ENCODE peak calls at places on chromosomes 5 and 9, in five cellular contexts. D, G, B, P and J are unnamed samples.

GRCh38 chr5:158812381-158812780 is 287.3 kb downstream of the EBF1 start:
- DNase-seq in D (no peak), G (peak; percentile 51), B (no peak), P (no peak), J (no peak)

GRCh38 chr5:177497297-177498012 is at the start of gene PDLIM7:
- DNase-seq in D (peak; percentile 70), G (peak; percentile 98), B (peak; percentile 94), P (peak; percentile 98), J (peak; percentile 97)

GRCh38 chr9:34514401-34514800 is 8.4 kb downstream of the ENHO start:
- DNase-seq in D (no peak), G (no peak), B (no peak), P (no peak), J (no peak)

GRCh38 chr5:36355513-36355912 is 53.8 kb upstream of the RANBP3L start:
- DNase-seq in D (no peak), G (no peak), B (no peak), P (no peak), J (no peak)

GRCh38 chr5:128826290-128826689 is 139.0 kb upstream of the SLC27A6 start:
- DNase-seq in D (no peak), G (no peak), B (peak; percentile 9), P (no peak), J (no peak)

GRCh38 chr9:91253488-91253887 is 108.2 kb downstream of the AUH start:
- DNase-seq in D (no peak), G (no peak), B (no peak), P (no peak), J (no peak)

GRCh38 chr9:115038138-115038537 is 79.8 kb downstream of the TNC start:
- DNase-seq in D (no peak), G (no peak), B (no peak), P (no peak), J (no peak)

GRCh38 chr5:149260761-149261160 is 10.9 kb upstream of the AFAP1L1 start:
- DNase-seq in D (no peak), G (no peak), B (no peak), P (no peak), J (no peak)

GRCh38 chr9:104899759-104900247 is 28.2 kb downstream of the ABCA1 start:
- DNase-seq in D (no peak), G (no peak), B (no peak), P (no peak), J (no peak)

GRCh38 chr5:38556599-38557308 is at the start of gene LIFR:
- DNase-seq in D (peak; percentile 68), G (peak; percentile 36), B (peak; percentile 89), P (peak; percentile 93), J (peak; percentile 81)

GRCh38 chr9:123364241-123364824 is 8.3 kb downstream of the CRB2 start:
- DNase-seq in D (peak; percentile 81), G (no peak), B (no peak), P (no peak), J (no peak)

GRCh38 chr5:67214713-67215591 is 18.4 kb upstream of the CD180 start:
- DNase-seq in D (no peak), G (no peak), B (no peak), P (no peak), J (no peak)

GRCh38 chr5:151214614-151215545 is 9.0 kb downstream of the CCDC69 start:
- DNase-seq in D (no peak), G (peak; percentile 89), B (no peak), P (no peak), J (no peak)

GRCh38 chr9:92435263-92435662 is 11.0 kb upstream of the OMD start:
- DNase-seq in D (no peak), G (no peak), B (no peak), P (no peak), J (no peak)
- TF ChIP-seq CTCF in D (no peak), G (no peak), B (no peak), P (no peak), J (no peak)

DNA sequence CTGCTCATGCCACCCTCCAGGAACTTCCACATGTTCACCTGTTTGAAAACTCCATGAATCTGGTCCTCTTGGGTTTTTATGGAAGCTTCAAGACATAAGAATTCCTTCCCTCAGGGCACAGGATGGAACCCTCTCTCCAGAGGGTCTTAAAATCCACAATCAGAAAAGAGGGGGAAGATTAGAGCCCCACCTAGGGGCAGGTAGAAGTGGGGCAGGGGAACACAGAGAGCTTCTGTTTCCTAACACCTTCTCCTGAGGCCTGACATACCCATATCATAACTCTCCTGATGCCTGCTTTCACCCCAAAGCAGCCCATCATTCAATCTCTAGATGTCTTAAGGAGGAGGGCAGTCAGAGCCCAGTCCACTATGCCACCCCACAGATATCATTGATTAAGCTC is 1087.7 kb upstream of the ARRDC3 start:
- DNase-seq in D (no peak), G (no peak), B (peak; percentile 3), P (no peak), J (no peak)
- TF ChIP-seq CTCF in D (no peak), G (peak; percentile 56), B (peak; percentile 26), P (no peak), J (no peak)

DNA sequence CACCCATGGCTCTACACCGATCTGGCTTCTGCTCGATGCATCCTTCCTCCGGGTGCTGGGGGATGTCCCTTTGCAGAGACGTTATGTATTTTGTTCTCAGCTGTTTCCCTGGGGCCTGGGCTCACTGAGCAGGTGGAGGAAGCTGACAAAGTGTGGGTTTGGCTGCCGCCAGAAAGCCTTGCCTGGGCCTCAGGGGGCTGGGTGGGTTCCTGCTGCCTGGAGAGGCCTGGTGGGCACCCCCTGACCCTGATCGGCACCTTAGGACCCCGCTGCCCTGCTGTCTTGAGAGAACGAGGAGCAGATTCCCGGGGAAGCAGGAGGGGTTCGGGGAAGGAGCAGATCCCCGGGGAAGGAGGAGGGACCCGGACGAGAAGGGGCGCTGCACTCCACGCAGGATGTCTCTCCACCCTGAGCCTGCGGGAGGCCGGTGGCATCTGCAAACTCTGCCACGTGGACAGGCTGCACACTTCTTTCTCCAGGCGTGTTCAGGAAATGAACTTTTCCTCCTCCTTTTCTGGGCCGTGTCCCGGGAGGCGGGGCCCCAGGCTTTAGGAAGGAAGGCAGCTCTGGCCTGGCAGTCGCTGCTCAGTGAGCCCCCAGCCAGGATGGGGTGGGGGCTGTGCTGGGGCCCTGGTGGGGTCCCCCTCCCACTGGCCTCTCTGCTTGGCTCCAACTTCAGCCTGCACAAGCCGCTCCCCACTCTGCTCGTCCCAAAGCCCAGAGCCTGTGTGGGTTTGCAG is 149.0 kb downstream of the RXRA start:
- DNase-seq in D (no peak), G (no peak), B (peak; percentile 86), P (peak; percentile 83), J (no peak)
- TF ChIP-seq CTCF in D (no peak), G (no peak), B (peak; percentile 40), P (no peak), J (no peak)

DNA sequence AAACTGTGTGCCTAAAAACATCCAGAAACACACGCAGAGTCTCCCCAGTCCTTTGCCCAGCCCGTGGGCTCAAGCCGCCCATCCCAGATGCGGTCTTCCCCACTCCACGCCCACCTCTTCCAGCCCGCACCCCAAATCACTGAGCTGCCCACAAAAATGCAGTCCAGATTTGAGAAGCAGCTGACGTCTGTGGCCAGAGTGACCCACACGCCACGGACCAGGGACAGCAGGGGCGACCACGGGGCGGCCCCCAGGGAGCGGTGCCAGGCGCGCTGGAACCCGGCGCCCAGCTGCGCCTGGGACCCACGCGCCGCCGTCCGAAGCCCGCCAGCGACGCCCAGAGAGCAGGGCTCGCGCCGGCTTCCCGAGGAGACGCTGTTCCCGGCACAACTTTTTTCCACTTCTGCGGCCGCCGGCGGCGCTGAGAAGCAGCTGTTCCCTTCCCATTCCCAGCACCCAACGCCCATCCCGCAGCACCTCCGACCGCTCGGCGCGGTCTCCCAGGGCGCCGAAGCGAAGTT is 674 bp downstream of the LHFPL2 start:
- DNase-seq in D (no peak), G (peak; percentile 61), B (peak; percentile 67), P (peak; percentile 81), J (no peak)
- TF ChIP-seq CTCF in D (peak; percentile 26), G (peak; percentile 15), B (peak; percentile 14), P (peak; percentile 37), J (peak; percentile 17)

DNA sequence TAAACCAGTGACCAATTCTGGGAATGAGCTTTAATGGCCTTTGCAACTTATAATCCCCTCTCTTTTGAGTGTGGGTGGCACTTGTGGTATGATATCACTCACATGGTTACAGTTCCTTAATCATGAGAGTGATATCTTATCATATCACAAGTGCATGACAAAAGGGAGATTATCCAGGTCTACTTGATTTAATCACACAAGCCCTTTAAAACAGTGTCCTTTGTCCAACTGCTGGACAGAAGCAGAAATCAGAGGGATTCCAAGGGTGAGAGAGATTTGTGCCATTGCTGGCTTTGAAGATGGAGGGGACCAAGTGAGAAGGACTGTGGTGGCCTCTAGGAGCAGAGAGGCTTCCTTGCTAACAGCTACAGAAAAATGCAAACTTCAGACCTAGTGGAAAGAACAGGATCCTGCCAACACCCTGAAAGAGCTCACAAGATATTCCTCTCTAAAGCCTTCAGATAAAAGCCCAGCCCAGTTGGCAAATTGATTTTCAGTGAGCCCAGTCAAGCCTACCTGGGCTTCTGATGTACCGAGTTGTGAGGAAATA is 279.0 kb upstream of the TLE4 start:
- DNase-seq in D (no peak), G (no peak), B (no peak), P (no peak), J (no peak)
- TF ChIP-seq CTCF in D (no peak), G (no peak), B (peak; percentile 36), P (no peak), J (no peak)

GRCh38 chr9:93431498-93432105 is 19.9 kb upstream of the FAM120A start:
- DNase-seq in D (no peak), G (no peak), B (no peak), P (no peak), J (no peak)

GRCh38 chr9:93432964-93433363 is 18.5 kb upstream of the FAM120A start:
- DNase-seq in D (no peak), G (no peak), B (no peak), P (no peak), J (no peak)

GRCh38 chr9:93422987-93423386 is 28.5 kb upstream of the FAM120A start:
- DNase-seq in D (no peak), G (no peak), B (no peak), P (no peak), J (no peak)

DNA sequence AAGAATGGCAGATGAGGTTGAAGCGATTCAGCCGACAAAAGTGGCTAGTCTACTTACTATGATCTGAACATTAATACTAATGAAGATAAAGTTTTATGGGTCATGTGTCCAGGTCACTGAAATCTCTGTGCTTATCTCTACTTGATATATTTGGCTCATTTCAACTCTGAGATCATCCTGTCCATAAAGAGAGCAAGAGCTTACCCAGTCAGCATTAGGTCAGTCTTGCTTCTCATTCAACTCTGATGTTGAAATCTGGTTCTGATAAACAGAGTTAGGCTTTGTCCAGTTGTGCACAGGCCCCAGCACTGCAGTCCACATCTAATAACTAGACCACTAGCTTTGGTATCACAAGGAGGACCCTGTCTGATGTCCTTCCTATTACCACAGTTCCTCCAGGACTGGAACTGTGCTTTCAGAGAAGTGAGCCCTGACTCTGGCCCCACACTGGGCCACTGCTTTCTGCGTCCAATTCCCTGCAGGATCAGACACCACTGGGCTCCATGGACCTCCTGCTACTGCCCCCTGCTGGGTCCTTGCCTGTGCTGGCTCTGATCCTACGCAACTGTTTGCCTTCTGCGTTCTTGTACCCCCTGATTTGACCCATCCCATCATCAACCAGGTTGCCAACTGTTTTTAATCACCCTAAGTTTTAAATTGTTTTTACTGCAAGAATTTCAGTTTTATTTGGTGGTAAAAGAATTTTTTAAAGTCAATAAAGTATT is 23.7 kb upstream of the FAM120A start:
- DNase-seq in D (no peak), G (no peak), B (no peak), P (no peak), J (no peak)
- TF ChIP-seq CTCF in D (no peak), G (peak; percentile 38), B (peak; percentile 34), P (peak; percentile 15), J (peak; percentile 25)

GRCh38 chr9:134002796-134003195 is 10.7 kb upstream of the VAV2 start:
- DNase-seq in D (no peak), G (no peak), B (no peak), P (no peak), J (no peak)
- TF ChIP-seq CTCF in D (no peak), G (no peak), B (no peak), P (no peak), J (no peak)